ENCODE peak calls at places on chromosomes 13 and 19, in five cellular contexts. V is sigmoid colon, F is endothelial cell, I is nephron progenitor cell, T is type B pancreatic cell. X is an unnamed sample.
A peak's percentile ranks its signal among the peaks of the same experiment; 100 is the strongest.

GRCh38 chr13:29434217-29434940 is 161.1 kb downstream of the SLC7A1 start:
- DNase-seq in V (no peak), F (no peak), I (peak; percentile 10), T (no peak), X (no peak)

GRCh38 chr13:33050161-33050560 is 33.9 kb downstream of the KL start:
- DNase-seq in V (no peak), F (no peak), I (no peak), T (no peak), X (no peak)

GRCh38 chr13:109790071-109790470 is 3.7 kb upstream of the IRS2 start:
- DNase-seq in V (no peak), F (no peak), I (no peak), T (no peak), X (no peak)

GRCh38 chr19:34353546-34353945 is 11.4 kb upstream of the GPI start:
- DNase-seq in V (no peak), F (no peak), I (no peak), T (no peak), X (no peak)

GRCh38 chr19:29413435-29413834 is 112.4 kb upstream of the VSTM2B start:
- DNase-seq in V (no peak), F (no peak), I (no peak), T (no peak), X (no peak)

GRCh38 chr13:72931311-72931710 is 127.5 kb upstream of the KLF5 start:
- DNase-seq in V (no peak), F (no peak), I (no peak), T (no peak), X (no peak)

GRCh38 chr13:113155201-113155600 is 3.2 kb upstream of the PROZ start:
- DNase-seq in V (no peak), F (no peak), I (no peak), T (peak; percentile 40), X (no peak)

GRCh38 chr13:112623051-112623711 is 35.2 kb upstream of the TUBGCP3 start:
- DNase-seq in V (no peak), F (no peak), I (no peak), T (no peak), X (no peak)

GRCh38 chr19:46716013-46716671 is 772 bp downstream of the PRKD2 start:
- DNase-seq in V (peak; percentile 77), F (peak; percentile 63), I (peak; percentile 72), T (no peak), X (no peak)

GRCh38 chr19:52533901-52534300 is 6.4 kb downstream of the ZNF808 start:
- DNase-seq in V (no peak), F (no peak), I (no peak), T (no peak), X (no peak)

GRCh38 chr19:22545751-22546150 is 88.4 kb upstream of the ZNF492 start:
- DNase-seq in V (no peak), F (peak; percentile 9), I (peak; percentile 8), T (no peak), X (no peak)

GRCh38 chr19:47112166-47112663 is 1.4 kb downstream of the ZC3H4 start:
- DNase-seq in V (peak; percentile 96), F (peak; percentile 66), I (peak; percentile 78), T (peak; percentile 85), X (no peak)

GRCh38 chr13:41315466-41316047 is 4.5 kb downstream of the NAA16 start:
- DNase-seq in V (no peak), F (no peak), I (no peak), T (no peak), X (no peak)

GRCh38 chr13:34401741-34402140 is 540.3 kb upstream of the NBEA start:
- DNase-seq in V (no peak), F (no peak), I (no peak), T (no peak), X (no peak)

GRCh38 chr19:53961523-53962345 is 1.0 kb upstream of the CACNG8 start:
- DNase-seq in V (no peak), F (no peak), I (peak; percentile 23), T (no peak), X (no peak)

GRCh38 chr19:1289395-1290244 is 3.9 kb downstream of the EFNA2 start:
- DNase-seq in V (no peak), F (no peak), I (no peak), T (no peak), X (no peak)
- TF ChIP-seq CTCF in V (no peak), F (no peak), I (no peak), T (no peak), X (no peak)

GRCh38 chr19:40524133-40524549 is 52.5 kb upstream of the SHKBP1 start:
- DNase-seq in V (no peak), F (no peak), I (no peak), T (no peak), X (no peak)

GRCh38 chr19:40521276-40521675 is 54.5 kb downstream of the SPTBN4 start:
- DNase-seq in V (no peak), F (no peak), I (no peak), T (no peak), X (no peak)

GRCh38 chr19:40523322-40524047 is 53.2 kb upstream of the SHKBP1 start:
- DNase-seq in V (no peak), F (peak; percentile 76), I (peak; percentile 72), T (no peak), X (no peak)

GRCh38 chr19:40517248-40517647 is 50.4 kb downstream of the SPTBN4 start:
- DNase-seq in V (no peak), F (no peak), I (no peak), T (no peak), X (no peak)

GRCh38 chr19:40519352-40520322 is 52.8 kb downstream of the SPTBN4 start:
- DNase-seq in V (no peak), F (peak; percentile 23), I (peak; percentile 46), T (no peak), X (no peak)
- TF ChIP-seq CTCF in V (no peak), F (no peak), I (no peak), T (no peak), X (peak; percentile 28)

GRCh38 chr13:47598340-47598911 is 402.6 kb downstream of the SUCLA2 start:
- DNase-seq in V (no peak), F (no peak), I (no peak), T (no peak), X (no peak)

GRCh38 chr13:47592256-47592655 is 408.8 kb downstream of the SUCLA2 start:
- DNase-seq in V (no peak), F (no peak), I (no peak), T (no peak), X (no peak)

DNA sequence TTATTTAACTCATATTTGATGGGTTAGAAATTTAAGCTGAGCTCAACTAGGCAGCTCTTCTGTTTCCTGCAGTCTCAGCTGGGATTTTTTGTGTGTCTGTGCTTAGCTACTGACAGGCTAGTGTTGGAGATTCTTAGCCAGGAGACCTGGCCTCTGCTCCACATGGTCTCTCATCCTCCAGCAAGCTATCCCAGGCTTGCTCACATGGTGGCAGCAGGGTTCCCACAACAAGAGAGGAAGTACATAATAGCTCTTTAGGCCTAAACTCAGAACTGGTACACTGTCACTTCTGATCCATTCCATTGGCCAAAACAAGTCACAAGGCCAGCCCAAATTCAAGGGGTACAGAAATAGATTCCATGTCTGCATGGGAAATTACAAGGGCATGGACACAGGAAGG is 406.2 kb downstream of the SUCLA2 start:
- DNase-seq in V (no peak), F (no peak), I (no peak), T (no peak), X (no peak)
- TF ChIP-seq CTCF in V (no peak), F (no peak), I (no peak), T (peak; percentile 18), X (no peak)

GRCh38 chr13:84239032-84239431 is 356.8 kb upstream of the SLITRK1 start:
- DNase-seq in V (no peak), F (no peak), I (no peak), T (no peak), X (no peak)
- TF ChIP-seq CTCF in V (no peak), F (no peak), I (no peak), T (no peak), X (no peak)

DNA sequence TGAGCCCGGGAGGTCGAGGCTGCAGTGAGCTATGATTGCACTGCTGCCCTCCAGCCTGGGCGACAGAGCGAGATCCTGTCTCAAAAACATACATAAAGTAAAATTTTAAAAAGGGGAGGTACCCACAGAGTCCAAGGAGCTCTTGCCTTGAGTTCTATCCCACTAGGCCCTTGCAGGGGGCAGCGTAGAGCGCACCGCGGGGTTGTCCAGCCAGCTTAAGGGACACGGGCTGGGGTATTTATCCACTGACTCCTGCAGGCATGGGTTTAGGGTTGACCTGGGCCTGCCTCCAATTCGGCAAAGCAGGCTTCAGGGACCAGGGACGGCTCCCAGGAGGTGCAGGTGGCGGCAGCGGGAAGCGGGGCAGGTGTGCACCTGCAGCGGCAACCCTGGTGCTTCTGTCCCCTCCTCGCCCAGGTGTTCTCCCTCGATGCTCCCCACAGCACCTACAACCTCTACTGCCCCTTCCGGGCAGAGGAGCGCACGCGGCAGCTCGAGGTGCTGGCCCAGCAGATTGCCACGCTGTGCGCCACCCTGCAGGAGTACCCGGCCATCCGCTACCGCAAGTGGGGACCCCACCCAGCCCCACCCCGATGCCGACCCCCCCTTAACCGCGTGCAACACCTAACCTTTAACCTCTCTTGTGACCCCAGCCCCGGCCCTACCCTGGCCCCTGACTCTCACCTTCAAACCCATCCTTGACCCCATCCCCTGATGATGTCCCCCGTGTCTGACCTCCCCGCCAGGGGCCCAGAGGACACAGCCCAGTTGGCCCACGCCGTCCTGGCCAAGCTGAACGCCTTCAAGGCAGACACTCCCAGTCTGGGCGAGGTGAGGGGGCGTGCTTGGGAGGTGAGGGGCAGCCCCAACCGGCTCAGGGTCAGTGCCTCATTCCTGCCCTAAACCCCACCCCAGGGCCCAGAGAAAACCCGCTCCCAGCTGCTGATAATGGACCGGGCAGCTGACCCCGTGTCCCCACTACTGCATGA is 4.7 kb downstream of the STXBP2 start:
- DNase-seq in V (no peak), F (peak; percentile 26), I (no peak), T (no peak), X (no peak)
- TF ChIP-seq CTCF in V (no peak), F (no peak), I (no peak), T (no peak), X (peak; percentile 27)

GRCh38 chr13:92187378-92187989 is 789.1 kb downstream of the GPC5 start:
- DNase-seq in V (no peak), F (peak; percentile 51), I (peak; percentile 39), T (no peak), X (no peak)
- TF ChIP-seq CTCF in V (peak; percentile 84), F (peak; percentile 90), I (peak; percentile 88), T (peak; percentile 95), X (peak; percentile 97)

GRCh38 chr13:31012285-31013024 is 80.0 kb downstream of the TEX26 start:
- DNase-seq in V (no peak), F (no peak), I (no peak), T (no peak), X (no peak)
- TF ChIP-seq CTCF in V (no peak), F (no peak), I (peak; percentile 26), T (peak; percentile 61), X (peak; percentile 79)